ENCODE peak calls at places on chromosomes 3 and 15, in five cellular contexts. One of them, this sample, is unnamed.

GRCh38 chr15:32125595-32125994 is 95.3 kb downstream of the CHRNA7 start:
- DNase-seq in GM12878: no peak
- DNase-seq in HepG2: no peak
- DNase-seq in SK-N-SH: no peak
- DNase-seq in K562: no peak
- DNase-seq in this sample: no peak

GRCh38 chr3:22922317-22922716 is 280.8 kb upstream of the UBE2E2 start:
- DNase-seq in GM12878: no peak
- DNase-seq in HepG2: no peak
- DNase-seq in SK-N-SH: peak; percentile 8
- DNase-seq in K562: no peak
- DNase-seq in this sample: no peak

GRCh38 chr15:93121994-93122910 is 33.2 kb upstream of the RGMA start:
- DNase-seq in GM12878: no peak
- DNase-seq in HepG2: no peak
- DNase-seq in SK-N-SH: no peak
- DNase-seq in K562: no peak
- DNase-seq in this sample: no peak

GRCh38 chr3:126998728-126999127 is 15.8 kb downstream of the PLXNA1 start:
- DNase-seq in GM12878: no peak
- DNase-seq in HepG2: no peak
- DNase-seq in SK-N-SH: no peak
- DNase-seq in K562: no peak
- DNase-seq in this sample: no peak

GRCh38 chr15:80480909-80481308 is 76.7 kb downstream of the ARNT2 start:
- DNase-seq in GM12878: no peak
- DNase-seq in HepG2: no peak
- DNase-seq in SK-N-SH: no peak
- DNase-seq in K562: no peak
- DNase-seq in this sample: no peak

GRCh38 chr15:60047701-60048100 is 43.6 kb downstream of the FOXB1 start:
- DNase-seq in GM12878: no peak
- DNase-seq in HepG2: no peak
- DNase-seq in SK-N-SH: no peak
- DNase-seq in K562: no peak
- DNase-seq in this sample: no peak

GRCh38 chr3:189192725-189193124 is 21.0 kb downstream of the TPRG1 start:
- DNase-seq in GM12878: no peak
- DNase-seq in HepG2: no peak
- DNase-seq in SK-N-SH: no peak
- DNase-seq in K562: no peak
- DNase-seq in this sample: no peak

GRCh38 chr3:32460031-32460749 is 42.5 kb downstream of the CMTM6 start:
- DNase-seq in GM12878: no peak
- DNase-seq in HepG2: no peak
- DNase-seq in SK-N-SH: no peak
- DNase-seq in K562: no peak
- DNase-seq in this sample: peak; percentile 28

GRCh38 chr15:40190591-40190990 is 29.7 kb downstream of the BUB1B start:
- DNase-seq in GM12878: no peak
- DNase-seq in HepG2: no peak
- DNase-seq in SK-N-SH: no peak
- DNase-seq in K562: no peak
- DNase-seq in this sample: no peak

GRCh38 chr3:33706056-33706455 is 12.0 kb downstream of the CLASP2 start:
- DNase-seq in GM12878: no peak
- DNase-seq in HepG2: no peak
- DNase-seq in SK-N-SH: no peak
- DNase-seq in K562: no peak
- DNase-seq in this sample: no peak

GRCh38 chr3:111729087-111729846 is 129.8 kb upstream of the PHLDB2 start:
- DNase-seq in GM12878: no peak
- DNase-seq in HepG2: no peak
- DNase-seq in SK-N-SH: no peak
- DNase-seq in K562: no peak
- DNase-seq in this sample: no peak

GRCh38 chr3:42264399-42265058 is 1.5 kb downstream of the CCK start:
- DNase-seq in GM12878: no peak
- DNase-seq in HepG2: no peak
- DNase-seq in SK-N-SH: peak; percentile 67
- DNase-seq in K562: peak; percentile 46
- DNase-seq in this sample: no peak

GRCh38 chr3:64187065-64187959 is 38.0 kb downstream of the PRICKLE2 start:
- DNase-seq in GM12878: no peak
- DNase-seq in HepG2: peak; percentile 64
- DNase-seq in SK-N-SH: no peak
- DNase-seq in K562: no peak
- DNase-seq in this sample: no peak

GRCh38 chr3:106522397-106522796 is 653.6 kb upstream of the CBLB start:
- DNase-seq in GM12878: no peak
- DNase-seq in HepG2: no peak
- DNase-seq in SK-N-SH: no peak
- DNase-seq in K562: no peak
- DNase-seq in this sample: no peak

GRCh38 chr3:78529601-78530000 is 1238.2 kb downstream of the ROBO1 start:
- DNase-seq in GM12878: no peak
- DNase-seq in HepG2: no peak
- DNase-seq in SK-N-SH: no peak
- DNase-seq in K562: no peak
- DNase-seq in this sample: no peak

GRCh38 chr3:9884555-9885165 is 4.6 kb upstream of the CIDEC start:
- DNase-seq in GM12878: no peak
- DNase-seq in HepG2: peak; percentile 29
- DNase-seq in SK-N-SH: no peak
- DNase-seq in K562: peak; percentile 83
- DNase-seq in this sample: no peak

GRCh38 chr3:184719709-184720108 is 7.8 kb upstream of the MAGEF1 start:
- DNase-seq in GM12878: no peak
- DNase-seq in HepG2: no peak
- DNase-seq in SK-N-SH: no peak
- DNase-seq in K562: no peak
- DNase-seq in this sample: no peak

GRCh38 chr15:70227122-70227521 is 129.4 kb upstream of the TLE3 start:
- DNase-seq in GM12878: no peak
- DNase-seq in HepG2: no peak
- DNase-seq in SK-N-SH: no peak
- DNase-seq in K562: no peak
- DNase-seq in this sample: no peak

GRCh38 chr15:39174332-39174731 is 406.5 kb upstream of the THBS1 start:
- DNase-seq in GM12878: no peak
- DNase-seq in HepG2: no peak
- DNase-seq in SK-N-SH: no peak
- DNase-seq in K562: no peak
- DNase-seq in this sample: no peak

GRCh38 chr15:75578206-75578947 is 738 bp downstream of the PTPN9 start:
- DNase-seq in GM12878: no peak
- DNase-seq in HepG2: no peak
- DNase-seq in SK-N-SH: peak; percentile 75
- DNase-seq in K562: peak; percentile 68
- DNase-seq in this sample: peak; percentile 54

GRCh38 chr15:88918738-88919137 is 5.6 kb upstream of the MFGE8 start:
- DNase-seq in GM12878: peak; percentile 75
- DNase-seq in HepG2: no peak
- DNase-seq in SK-N-SH: no peak
- DNase-seq in K562: no peak
- DNase-seq in this sample: peak; percentile 57

GRCh38 chr3:39935261-39935660 is 125.9 kb downstream of the MYRIP start:
- DNase-seq in GM12878: no peak
- DNase-seq in HepG2: no peak
- DNase-seq in SK-N-SH: no peak
- DNase-seq in K562: no peak
- DNase-seq in this sample: no peak

GRCh38 chr3:80890571-80890970 is 870.9 kb downstream of the GBE1 start:
- DNase-seq in GM12878: no peak
- DNase-seq in HepG2: no peak
- DNase-seq in SK-N-SH: no peak
- DNase-seq in K562: no peak
- DNase-seq in this sample: no peak

GRCh38 chr3:196388946-196389345 is 43.3 kb downstream of the UBXN7 start:
- DNase-seq in GM12878: no peak
- DNase-seq in HepG2: no peak
- DNase-seq in SK-N-SH: no peak
- DNase-seq in K562: no peak
- DNase-seq in this sample: no peak

GRCh38 chr3:72517804-72518442 is 330.3 kb downstream of the SHQ1 start:
- DNase-seq in GM12878: no peak
- DNase-seq in HepG2: no peak
- DNase-seq in SK-N-SH: peak; percentile 56
- DNase-seq in K562: no peak
- DNase-seq in this sample: no peak

GRCh38 chr3:72517325-72517724 is 330.9 kb downstream of the SHQ1 start:
- DNase-seq in GM12878: no peak
- DNase-seq in HepG2: no peak
- DNase-seq in SK-N-SH: no peak
- DNase-seq in K562: no peak
- DNase-seq in this sample: no peak

GRCh38 chr3:72523409-72524172 is 324.7 kb downstream of the SHQ1 start:
- DNase-seq in GM12878: peak; percentile 74
- DNase-seq in HepG2: no peak
- DNase-seq in SK-N-SH: no peak
- DNase-seq in K562: no peak
- DNase-seq in this sample: peak; percentile 93

GRCh38 chr3:72520205-72520604 is 328.0 kb downstream of the SHQ1 start:
- DNase-seq in GM12878: no peak
- DNase-seq in HepG2: no peak
- DNase-seq in SK-N-SH: no peak
- DNase-seq in K562: no peak
- DNase-seq in this sample: no peak

DNA sequence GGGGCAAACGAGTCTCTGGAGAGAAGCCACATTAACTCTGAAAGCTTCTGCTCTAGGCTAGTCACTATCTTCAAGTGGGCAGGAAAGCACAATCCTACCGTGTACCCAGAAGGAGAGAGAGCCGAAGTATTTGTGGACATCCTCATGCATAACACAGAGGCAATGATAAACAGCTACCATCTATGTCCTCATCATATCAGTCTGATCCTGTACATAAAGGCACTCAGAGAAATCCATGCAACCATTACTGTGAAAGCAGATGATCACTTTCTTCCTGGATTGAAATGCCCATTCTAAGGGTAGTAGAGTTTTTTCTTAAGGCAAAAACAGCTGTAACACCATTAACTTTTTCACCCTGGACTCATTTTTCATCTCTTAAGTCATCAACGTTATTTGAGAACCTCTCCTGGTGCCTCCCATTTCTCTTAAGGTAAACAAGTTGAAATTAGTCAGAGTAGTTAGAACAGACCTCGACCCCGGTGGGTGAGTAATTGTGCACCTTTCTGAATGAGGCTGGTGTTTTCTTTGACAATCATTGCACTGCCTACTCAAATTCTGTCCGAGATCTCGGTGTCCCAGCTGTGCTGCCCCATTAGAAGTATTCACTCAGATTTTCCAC is 327.4 kb downstream of the SHQ1 start:
- DNase-seq in GM12878: no peak
- DNase-seq in HepG2: peak; percentile 53
- DNase-seq in SK-N-SH: no peak
- DNase-seq in K562: no peak
- DNase-seq in this sample: no peak
- TF ChIP-seq GABPA in GM12878: no peak
- TF ChIP-seq GABPA in HepG2: no peak
- TF ChIP-seq GABPA in SK-N-SH: no peak
- TF ChIP-seq GABPA in K562: no peak
- TF ChIP-seq GABPA in this sample: no peak

GRCh38 chr3:124935794-124936542 is 1.4 kb upstream of the MUC13 start:
- DNase-seq in GM12878: no peak
- DNase-seq in HepG2: peak; percentile 40
- DNase-seq in SK-N-SH: no peak
- DNase-seq in K562: no peak
- DNase-seq in this sample: no peak

GRCh38 chr3:124938896-124939295 is 4.3 kb upstream of the MUC13 start:
- DNase-seq in GM12878: no peak
- DNase-seq in HepG2: no peak
- DNase-seq in SK-N-SH: no peak
- DNase-seq in K562: no peak
- DNase-seq in this sample: no peak

GRCh38 chr3:124934577-124934976 is at the start of gene MUC13:
- DNase-seq in GM12878: no peak
- DNase-seq in HepG2: peak; percentile 25
- DNase-seq in SK-N-SH: no peak
- DNase-seq in K562: no peak
- DNase-seq in this sample: no peak

GRCh38 chr3:124935264-124935663 is 713 bp upstream of the MUC13 start:
- DNase-seq in GM12878: no peak
- DNase-seq in HepG2: no peak
- DNase-seq in SK-N-SH: no peak
- DNase-seq in K562: no peak
- DNase-seq in this sample: no peak

DNA sequence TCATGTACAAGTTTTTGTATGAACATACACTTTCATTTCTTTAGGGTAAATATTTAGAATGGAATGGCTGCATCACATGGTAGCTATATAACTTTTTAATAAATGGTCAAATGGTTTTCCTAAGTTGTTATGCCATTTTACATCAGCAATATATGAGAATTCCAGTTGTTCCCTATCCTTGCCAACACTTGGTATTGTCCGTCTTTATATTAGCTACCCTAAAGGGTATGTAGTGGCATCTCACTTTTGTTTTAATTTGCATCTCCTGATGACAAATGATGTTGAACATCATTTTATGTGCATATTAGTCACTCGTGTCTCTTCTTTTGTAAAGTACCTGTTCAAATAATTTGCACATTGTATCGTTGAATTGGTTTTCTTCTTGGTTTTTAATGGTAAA is 2.5 kb upstream of the MUC13 start:
- DNase-seq in GM12878: no peak
- DNase-seq in HepG2: no peak
- DNase-seq in SK-N-SH: no peak
- DNase-seq in K562: no peak
- DNase-seq in this sample: no peak
- H3K4me3 ChIP-seq in GM12878: no peak overlapping the region
- H3K4me3 ChIP-seq in HepG2: no peak overlapping the region
- H3K4me3 ChIP-seq in SK-N-SH: no peak overlapping the region
- H3K4me3 ChIP-seq in K562: no peak overlapping the region
- H3K4me3 ChIP-seq in this sample: no peak overlapping the region

GRCh38 chr3:125165948-125166553 is 46.5 kb downstream of the SLC12A8 start:
- DNase-seq in GM12878: no peak
- DNase-seq in HepG2: no peak
- DNase-seq in SK-N-SH: no peak
- DNase-seq in K562: no peak
- DNase-seq in this sample: no peak

GRCh38 chr3:125163739-125164601 is 48.6 kb downstream of the SLC12A8 start:
- DNase-seq in GM12878: no peak
- DNase-seq in HepG2: peak; percentile 31
- DNase-seq in SK-N-SH: no peak
- DNase-seq in K562: no peak
- DNase-seq in this sample: peak; percentile 62

GRCh38 chr3:125168711-125169410 is 43.7 kb downstream of the SLC12A8 start:
- DNase-seq in GM12878: no peak
- DNase-seq in HepG2: no peak
- DNase-seq in SK-N-SH: no peak
- DNase-seq in K562: no peak
- DNase-seq in this sample: no peak

GRCh38 chr3:125165189-125165947 is 47.2 kb downstream of the SLC12A8 start:
- DNase-seq in GM12878: no peak
- DNase-seq in HepG2: peak; percentile 34
- DNase-seq in SK-N-SH: peak; percentile 55
- DNase-seq in K562: no peak
- DNase-seq in this sample: no peak

GRCh38 chr3:125166581-125166980 is 46.0 kb downstream of the SLC12A8 start:
- DNase-seq in GM12878: no peak
- DNase-seq in HepG2: no peak
- DNase-seq in SK-N-SH: no peak
- DNase-seq in K562: no peak
- DNase-seq in this sample: no peak
- TF ChIP-seq REST in GM12878: no peak
- TF ChIP-seq REST in HepG2: no peak
- TF ChIP-seq REST in SK-N-SH: no peak
- TF ChIP-seq REST in K562: no peak
- TF ChIP-seq REST in this sample: no peak

GRCh38 chr15:66401130-66402021 is 14.7 kb downstream of the MAP2K1 start:
- DNase-seq in GM12878: no peak
- DNase-seq in HepG2: no peak
- DNase-seq in SK-N-SH: no peak
- DNase-seq in K562: no peak
- DNase-seq in this sample: no peak
- TF ChIP-seq GABPA in GM12878: no peak
- TF ChIP-seq GABPA in HepG2: no peak
- TF ChIP-seq GABPA in SK-N-SH: no peak
- TF ChIP-seq GABPA in K562: no peak
- TF ChIP-seq GABPA in this sample: no peak